ENCODE peak calls at places on chromosome 21, in six cellular contexts. W, V, L, H, N and S are unnamed samples.
A peak's percentile ranks its signal among the peaks of the same experiment; 100 is the strongest.

GRCh38 chr21:15706686-15707085 is 23.1 kb upstream of the USP25 start:
- DNase-seq in W (peak; percentile 69), V (no peak), L (no peak), H (no peak), N (no peak), S (peak; percentile 18)

GRCh38 chr21:15895142-15896106 is 165.6 kb downstream of the USP25 start:
- DNase-seq in W (no peak), V (no peak), L (peak; percentile 40), H (no peak), N (no peak), S (no peak)

GRCh38 chr21:45109831-45110492 is 35.6 kb downstream of the ADARB1 start:
- DNase-seq in W (no peak), V (no peak), L (no peak), H (no peak), N (peak; percentile 36), S (no peak)

GRCh38 chr21:37878946-37879660 is 37.2 kb downstream of the KCNJ6 start:
- DNase-seq in W (peak; percentile 29), V (no peak), L (no peak), H (no peak), N (no peak), S (peak; percentile 41)

GRCh38 chr21:37106998-37107397 is 33.9 kb downstream of the TTC3 start:
- DNase-seq in W (no peak), V (no peak), L (no peak), H (no peak), N (no peak), S (no peak)

GRCh38 chr21:45404726-45405270 is at the start of gene COL18A1:
- DNase-seq in W (peak; percentile 72), V (peak; percentile 81), L (peak; percentile 81), H (no peak), N (peak; percentile 24), S (peak; percentile 29)

GRCh38 chr21:45769239-45769758 is 125.8 kb downstream of the PCBP3 start:
- DNase-seq in W (no peak), V (no peak), L (no peak), H (no peak), N (no peak), S (no peak)

GRCh38 chr21:37532868-37533780 is 166.6 kb downstream of the DYRK1A start:
- DNase-seq in W (peak; percentile 57), V (no peak), L (no peak), H (no peak), N (no peak), S (peak; percentile 59)

GRCh38 chr21:15943009-15943666 is 213.4 kb downstream of the USP25 start:
- DNase-seq in W (no peak), V (no peak), L (no peak), H (no peak), N (no peak), S (no peak)

GRCh38 chr21:37149411-37149810 is 76.4 kb downstream of the TTC3 start:
- DNase-seq in W (no peak), V (no peak), L (no peak), H (no peak), N (no peak), S (no peak)

GRCh38 chr21:37557261-37557950 is 190.8 kb downstream of the DYRK1A start:
- DNase-seq in W (no peak), V (no peak), L (no peak), H (no peak), N (no peak), S (no peak)

GRCh38 chr21:42515708-42516502 is 2.3 kb downstream of the SLC37A1 start:
- DNase-seq in W (no peak), V (no peak), L (peak; percentile 80), H (no peak), N (no peak), S (no peak)

GRCh38 chr21:25583370-25584133 is 23.7 kb downstream of the MRPL39 start:
- DNase-seq in W (no peak), V (no peak), L (no peak), H (no peak), N (no peak), S (no peak)

GRCh38 chr21:42652527-42653491 is 612 bp upstream of the PDE9A start:
- DNase-seq in W (peak; percentile 79), V (peak; percentile 63), L (peak; percentile 89), H (no peak), N (no peak), S (no peak)

GRCh38 chr21:37863842-37864241 is 52.4 kb downstream of the KCNJ6 start:
- DNase-seq in W (no peak), V (no peak), L (no peak), H (no peak), N (no peak), S (no peak)

GRCh38 chr21:45801989-45802388 is 158.5 kb downstream of the PCBP3 start:
- DNase-seq in W (no peak), V (no peak), L (no peak), H (no peak), N (no peak), S (no peak)

GRCh38 chr21:42429856-42430255 is 26.2 kb downstream of the UBASH3A start:
- DNase-seq in W (no peak), V (no peak), L (no peak), H (no peak), N (no peak), S (no peak)

GRCh38 chr21:20215959-20216358 is 782.2 kb upstream of the NCAM2 start:
- DNase-seq in W (no peak), V (no peak), L (no peak), H (no peak), N (no peak), S (no peak)

GRCh38 chr21:45545691-45546531 is 3.7 kb upstream of the SLC19A1 start:
- DNase-seq in W (no peak), V (peak; percentile 12), L (peak; percentile 57), H (peak; percentile 1), N (no peak), S (no peak)

GRCh38 chr21:35617491-35617890 is 442.8 kb downstream of the SETD4 start:
- DNase-seq in W (no peak), V (no peak), L (no peak), H (no peak), N (no peak), S (no peak)

GRCh38 chr21:42263591-42264131 is 44.7 kb downstream of the ABCG1 start:
- DNase-seq in W (no peak), V (peak; percentile 59), L (peak; percentile 77), H (no peak), N (no peak), S (no peak)

GRCh38 chr21:45459171-45460010 is 54.4 kb downstream of the COL18A1 start:
- DNase-seq in W (no peak), V (no peak), L (no peak), H (no peak), N (no peak), S (no peak)

GRCh38 chr21:40215941-40216340 is 348.7 kb downstream of the PCP4 start:
- DNase-seq in W (no peak), V (no peak), L (no peak), H (no peak), N (no peak), S (no peak)

GRCh38 chr21:34886554-34887385 is 162.3 kb downstream of the RUNX1 start:
- DNase-seq in W (no peak), V (peak; percentile 29), L (peak; percentile 77), H (no peak), N (no peak), S (no peak)

GRCh38 chr21:38669186-38669585 is 136.5 kb upstream of the ETS2 start:
- DNase-seq in W (peak; percentile 21), V (no peak), L (no peak), H (no peak), N (no peak), S (no peak)

GRCh38 chr21:44356636-44357035 is 3.2 kb downstream of the TRPM2 start:
- DNase-seq in W (no peak), V (no peak), L (no peak), H (no peak), N (no peak), S (no peak)

GRCh38 chr21:23936224-23936623 is 1671.1 kb downstream of the MRPL39 start:
- DNase-seq in W (peak; percentile 23), V (peak; percentile 15), L (no peak), H (no peak), N (no peak), S (no peak)